ENCODE peak calls at places on chromosomes 6 and 20, in six cellular contexts. W is naive thymus-derived CD4-positive, alpha-beta T cell; E is lower lobe of right lung; O is adrenal gland; V is small intestine; H is CD8-positive, alpha-beta T cell. Y is an unnamed sample.
A peak's percentile ranks its signal among the peaks of the same experiment; 100 is the strongest.

GRCh38 chr6:16840725-16841124 is 79.5 kb upstream of the ATXN1 start:
- DNase-seq in W (no peak), E (no peak), O (no peak), V (no peak), H (no peak), Y (no peak)

GRCh38 chr20:17430515-17430914 is 100.7 kb downstream of the BFSP1 start:
- DNase-seq in W (no peak), E (no peak), O (no peak), V (no peak), H (no peak), Y (no peak)

GRCh38 chr20:61349447-61350165 is 97.5 kb downstream of the CDH4 start:
- DNase-seq in W (no peak), E (no peak), O (no peak), V (no peak), H (no peak), Y (no peak)

GRCh38 chr6:47062346-47062745 is 20.2 kb upstream of the ADGRF1 start:
- DNase-seq in W (no peak), E (no peak), O (no peak), V (no peak), H (no peak), Y (no peak)

GRCh38 chr6:116438590-116439448 is 22.4 kb upstream of the CALHM6 start:
- DNase-seq in W (no peak), E (no peak), O (no peak), V (no peak), H (no peak), Y (no peak)

GRCh38 chr20:63178889-63179751 is 36.8 kb downstream of the YTHDF1 start:
- DNase-seq in W (peak; percentile 67), E (no peak), O (peak; percentile 24), V (peak; percentile 8), H (peak; percentile 59), Y (peak; percentile 48)

GRCh38 chr20:3714092-3714491 is 1.7 kb upstream of the SIGLEC1 start:
- DNase-seq in W (no peak), E (peak; percentile 49), O (peak; percentile 35), V (no peak), H (no peak), Y (no peak)

GRCh38 chr20:48789781-48790544 is 37.8 kb downstream of the PREX1 start:
- DNase-seq in W (no peak), E (no peak), O (no peak), V (no peak), H (no peak), Y (no peak)

GRCh38 chr6:55954436-55954835 is 79.0 kb upstream of the BMP5 start:
- DNase-seq in W (no peak), E (no peak), O (no peak), V (no peak), H (no peak), Y (no peak)

DNA sequence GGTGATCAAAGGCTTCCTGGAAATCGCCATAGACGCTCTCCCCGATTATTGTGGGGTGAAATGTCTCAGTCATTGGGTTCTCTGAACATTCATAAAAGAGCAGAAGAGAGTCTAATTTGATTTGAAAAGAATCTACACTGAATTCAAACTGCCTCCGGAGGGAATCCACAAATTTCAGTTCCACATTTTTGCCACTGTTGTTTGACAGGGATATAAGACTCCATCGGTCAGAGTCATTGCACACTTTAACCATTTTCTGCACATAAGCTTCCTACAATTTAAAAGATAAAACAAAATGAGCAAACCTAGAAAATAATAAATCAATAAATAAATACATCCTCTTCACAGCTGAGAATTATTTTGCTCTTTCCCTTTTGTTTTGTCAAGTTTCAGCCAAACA is 2.3 kb downstream of the TENT5A start:
- DNase-seq in W (no peak), E (no peak), O (no peak), V (peak; percentile 7), H (no peak), Y (no peak)
- H3K4me3 ChIP-seq in W (no peak overlapping the region), E (peak overlapping the region; percentile 68), O (no peak overlapping the region), V (peak overlapping the region; percentile 87), H (no peak overlapping the region), Y (peak overlapping the region; percentile 98)

GRCh38 chr6:28154357-28154756 is 12.7 kb downstream of the ZKSCAN8 start:
- DNase-seq in W (no peak), E (no peak), O (no peak), V (no peak), H (no peak), Y (no peak)
- H3K36me3 ChIP-seq in W (peaks cover 26% of the 10 kb centered on the region), E (peaks cover 82% of the 10 kb centered on the region), O (no peaks in the 10 kb centered on the region), V (peaks cover 27% of the 10 kb centered on the region), H (peaks cover 42% of the 10 kb centered on the region), Y (peaks cover 70% of the 10 kb centered on the region)

GRCh38 chr6:140897804-140898573 is 1234.7 kb upstream of the GJE1 start:
- DNase-seq in W (no peak), E (peak; percentile 58), O (peak; percentile 19), V (no peak), H (no peak), Y (peak; percentile 25)

GRCh38 chr6:140893432-140893831 is 1239.3 kb upstream of the GJE1 start:
- DNase-seq in W (no peak), E (no peak), O (no peak), V (no peak), H (no peak), Y (no peak)

DNA sequence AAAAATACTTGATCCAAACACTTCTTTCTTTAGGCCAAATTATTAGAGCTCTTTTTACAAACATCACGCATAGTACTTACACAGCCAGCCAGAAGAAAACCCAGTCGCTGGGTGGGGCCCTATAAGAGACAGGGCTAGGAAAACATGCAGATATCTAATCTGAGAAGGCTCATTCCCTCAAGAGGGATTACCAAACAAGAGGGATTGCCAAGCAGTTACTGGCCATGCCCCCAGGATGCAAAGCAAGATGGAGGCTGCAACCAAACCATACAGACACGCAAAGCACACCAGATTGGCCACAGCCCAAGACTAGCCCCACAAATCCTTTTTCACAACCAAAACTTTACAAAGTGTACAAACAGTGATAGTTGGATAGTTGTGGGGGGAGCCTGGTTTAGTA is 1235.4 kb upstream of the GJE1 start:
- DNase-seq in W (no peak), E (no peak), O (no peak), V (no peak), H (no peak), Y (no peak)
- H3K4me3 ChIP-seq in W (no peak overlapping the region), E (peak overlapping the region; percentile 31), O (no peak overlapping the region), V (no peak overlapping the region), H (no peak overlapping the region), Y (no peak overlapping the region)

GRCh38 chr6:36501686-36502085 is 45.6 kb downstream of the STK38 start:
- DNase-seq in W (no peak), E (no peak), O (no peak), V (no peak), H (no peak), Y (no peak)

GRCh38 chr6:36495086-36495485 is 52.2 kb downstream of the STK38 start:
- DNase-seq in W (no peak), E (no peak), O (no peak), V (no peak), H (no peak), Y (no peak)

GRCh38 chr6:36504982-36505381 is 42.3 kb downstream of the STK38 start:
- DNase-seq in W (no peak), E (no peak), O (no peak), V (no peak), H (no peak), Y (no peak)

DNA sequence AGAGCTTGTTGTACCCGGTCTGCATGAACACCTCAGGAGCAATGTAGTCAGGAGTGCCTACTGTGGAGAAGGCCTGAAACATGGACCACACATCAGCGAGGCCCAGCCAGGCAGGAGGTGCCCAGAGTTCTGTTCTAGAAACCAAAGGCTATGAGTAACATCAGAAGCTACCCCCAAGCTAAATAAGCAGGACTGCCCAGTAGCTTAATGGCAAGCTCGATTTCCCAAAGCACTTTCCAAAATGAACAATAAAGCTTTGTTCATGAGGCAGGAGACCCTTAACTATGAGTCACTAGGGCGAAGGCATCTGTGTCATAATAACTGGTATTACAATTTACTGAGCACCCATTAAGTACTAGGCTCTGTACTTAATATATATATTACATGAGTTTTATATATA is 47.4 kb downstream of the STK38 start:
- DNase-seq in W (no peak), E (no peak), O (no peak), V (no peak), H (no peak), Y (no peak)
- H3K36me3 ChIP-seq in W (peaks cover 19% of the 10 kb centered on the region), E (peaks cover 81% of the 10 kb centered on the region), O (no peaks in the 10 kb centered on the region), V (peaks cover 8% of the 10 kb centered on the region), H (peaks cover 47% of the 10 kb centered on the region), Y (peaks cover 52% of the 10 kb centered on the region)

GRCh38 chr20:47275548-47275947 is 81.0 kb downstream of the ZMYND8 start:
- DNase-seq in W (no peak), E (no peak), O (no peak), V (no peak), H (no peak), Y (no peak)

GRCh38 chr20:47274449-47275108 is 81.9 kb downstream of the ZMYND8 start:
- DNase-seq in W (peak; percentile 37), E (no peak), O (peak; percentile 28), V (no peak), H (no peak), Y (peak; percentile 63)

GRCh38 chr20:47272893-47273590 is 83.5 kb downstream of the ZMYND8 start:
- DNase-seq in W (peak; percentile 48), E (no peak), O (peak; percentile 64), V (peak; percentile 74), H (peak; percentile 32), Y (peak; percentile 26)

GRCh38 chr20:47271216-47271615 is 85.3 kb downstream of the ZMYND8 start:
- DNase-seq in W (no peak), E (no peak), O (no peak), V (no peak), H (no peak), Y (no peak)

DNA sequence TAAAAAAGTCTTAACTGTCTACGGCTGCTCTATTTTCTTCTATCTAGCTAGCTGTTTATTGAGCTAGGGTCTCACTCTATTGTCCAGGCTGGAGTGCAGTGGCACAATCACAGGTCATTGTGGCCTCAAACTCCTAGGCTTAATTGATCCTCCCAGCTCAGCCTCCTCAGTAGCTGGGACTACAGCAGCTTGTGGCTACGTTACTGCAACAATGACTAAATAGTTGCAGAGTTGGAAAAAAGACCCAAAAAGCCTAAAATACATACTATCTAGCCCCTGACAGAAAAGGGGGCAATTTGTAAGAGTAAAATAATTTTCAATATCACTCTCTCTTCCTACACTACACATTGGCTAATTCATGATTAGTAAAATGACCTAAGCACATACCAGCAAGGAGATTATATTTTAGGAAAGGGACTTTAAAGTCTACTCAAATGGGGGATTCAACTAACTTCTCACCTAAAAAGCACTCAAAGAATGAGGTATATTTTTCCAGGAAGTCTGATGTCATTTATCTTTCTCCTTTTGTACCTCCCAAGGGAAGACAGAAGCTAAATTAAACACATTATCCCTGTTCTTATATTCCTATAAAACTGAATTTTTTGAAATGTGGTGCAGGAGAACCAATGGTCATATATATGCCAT is 82.8 kb downstream of the ZMYND8 start:
- DNase-seq in W (no peak), E (no peak), O (no peak), V (no peak), H (no peak), Y (no peak)
- H3K4me3 ChIP-seq in W (no peak overlapping the region), E (no peak overlapping the region), O (no peak overlapping the region), V (no peak overlapping the region), H (no peak overlapping the region), Y (no peak overlapping the region)